ENCODE peak calls at places on chromosomes 6 and 20, in four cellular contexts. T is cardiac muscle cell, Q is mucosa of descending colon, R is tibial artery. D is an unnamed sample.
A peak's percentile ranks its signal among the peaks of the same experiment; 100 is the strongest.

GRCh38 chr20:4445331-4445730 is 276.4 kb upstream of the PRND start:
- DNase-seq in R (no peak), Q (no peak), T (no peak), D (no peak)

GRCh38 chr6:13579911-13580310 is 5.5 kb downstream of the SIRT5 start:
- DNase-seq in Q (no peak), T (no peak), R (no peak), D (no peak)

GRCh38 chr6:95143408-95144180 is 433.7 kb upstream of the MANEA start:
- DNase-seq in T (no peak), Q (no peak), R (no peak), D (no peak)

GRCh38 chr20:53381568-53382262 is 211.9 kb downstream of the ZNF217 start:
- DNase-seq in T (no peak), R (no peak), Q (no peak), D (no peak)

GRCh38 chr6:111943723-111944122 is 70.5 kb upstream of the FYN start:
- DNase-seq in Q (no peak), R (no peak), T (no peak), D (no peak)

GRCh38 chr6:158514176-158514575 is 45.7 kb upstream of the TMEM181 start:
- DNase-seq in T (no peak), R (no peak), Q (no peak), D (no peak)

GRCh38 chr20:5844063-5844681 is 94.0 kb downstream of the SHLD1 start:
- DNase-seq in R (no peak), T (no peak), Q (no peak), D (no peak)

GRCh38 chr6:107656381-107656780 is 166.5 kb downstream of the SOBP start:
- DNase-seq in T (no peak), R (no peak), Q (no peak), D (no peak)

GRCh38 chr6:53718597-53719460 is 53.3 kb upstream of the KLHL31 start:
- DNase-seq in Q (no peak), T (peak; percentile 76), R (no peak), D (peak; percentile 40)

GRCh38 chr6:154792761-154793160 is 59.5 kb downstream of the SCAF8 start:
- DNase-seq in Q (no peak), T (no peak), R (no peak), D (no peak)

GRCh38 chr6:13267142-13267621 is 61.2 kb downstream of the TBC1D7 start:
- DNase-seq in T (peak; percentile 27), R (no peak), Q (no peak), D (no peak)

GRCh38 chr6:147395158-147395557 is 113.3 kb upstream of the SAMD5 start:
- DNase-seq in R (no peak), T (peak; percentile 26), Q (no peak), D (no peak)

GRCh38 chr6:82239597-82239996 is 7.9 kb downstream of the IBTK start:
- DNase-seq in T (no peak), Q (no peak), R (no peak), D (no peak)

GRCh38 chr6:56223995-56224394 is 23.4 kb downstream of the COL21A1 start:
- DNase-seq in T (no peak), R (no peak), Q (no peak), D (no peak)

GRCh38 chr6:131586544-131586943 is 13.5 kb downstream of the ARG1 start:
- DNase-seq in T (no peak), Q (no peak), R (no peak), D (no peak)
- H3K36me3 ChIP-seq in T (peaks cover 53% of the 10 kb centered on the region), Q (peaks cover 7% of the 10 kb centered on the region), R (peaks cover 78% of the 10 kb centered on the region), D (peaks cover 60% of the 10 kb centered on the region)

GRCh38 chr6:105648276-105648675 is 245.4 kb upstream of the PREP start:
- DNase-seq in R (no peak), Q (no peak), T (no peak), D (no peak)

GRCh38 chr6:105645166-105645565 is 242.3 kb upstream of the PREP start:
- DNase-seq in R (no peak), T (no peak), Q (no peak), D (no peak)

GRCh38 chr6:105645958-105646357 is 243.1 kb upstream of the PREP start:
- DNase-seq in Q (no peak), R (no peak), T (no peak), D (no peak)

GRCh38 chr6:105644073-105644489 is 241.2 kb upstream of the PREP start:
- DNase-seq in R (no peak), Q (no peak), T (no peak), D (no peak)

GRCh38 chr6:105646391-105646867 is 243.5 kb upstream of the PREP start:
- DNase-seq in T (no peak), R (no peak), Q (no peak), D (no peak)
- H3K4me3 ChIP-seq in T (no peak overlapping the region), R (no peak overlapping the region), Q (no peak overlapping the region), D (no peak overlapping the region)

GRCh38 chr6:357791-358341 is 33.7 kb upstream of the IRF4 start:
- DNase-seq in Q (no peak), R (peak; percentile 64), T (no peak), D (no peak)
- H3K9me3 ChIP-seq in Q (peaks cover 34% of the 10 kb centered on the region), R (no peaks in the 10 kb centered on the region), T (peaks cover 5% of the 10 kb centered on the region), D (no peaks in the 10 kb centered on the region)

GRCh38 chr20:36468149-36469000 is 72.9 kb upstream of the MYL9 start:
- DNase-seq in Q (no peak), T (no peak), R (peak; percentile 90), D (peak; percentile 46)

GRCh38 chr20:36472656-36473071 is 68.7 kb upstream of the MYL9 start:
- DNase-seq in Q (peak; percentile 87), T (no peak), R (no peak), D (peak; percentile 66)

GRCh38 chr20:36471885-36472642 is 69.3 kb upstream of the MYL9 start:
- DNase-seq in T (no peak), R (no peak), Q (no peak), D (no peak)

GRCh38 chr20:36469973-36470372 is 71.3 kb upstream of the MYL9 start:
- DNase-seq in Q (no peak), R (no peak), T (no peak), D (no peak)

DNA sequence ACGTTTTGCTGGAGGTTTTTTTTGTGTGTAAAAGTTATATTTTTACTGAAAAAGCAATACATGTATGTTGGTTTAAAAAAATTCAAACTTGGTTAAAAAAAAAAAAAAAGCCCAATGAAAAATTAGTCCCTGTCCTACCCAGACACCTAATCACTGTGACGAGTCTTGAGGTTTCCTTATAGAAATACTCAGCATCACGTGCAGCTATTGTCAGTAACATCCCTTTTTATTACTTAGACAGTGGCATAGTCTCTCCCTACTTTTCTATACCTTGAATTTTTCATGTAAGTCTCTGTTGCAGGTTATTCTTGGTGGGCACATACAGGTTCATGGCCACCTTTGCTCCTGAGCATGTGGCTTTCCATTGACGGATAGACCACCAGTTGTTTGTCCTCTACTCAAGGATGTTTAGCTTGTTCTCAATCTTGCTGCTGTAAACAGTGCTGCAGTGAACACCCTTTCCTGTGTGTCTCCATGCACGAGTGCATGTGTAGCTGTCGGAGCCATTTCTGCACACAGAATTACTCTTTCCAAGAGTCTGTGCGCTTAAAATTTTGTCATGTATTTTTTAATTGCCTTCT is 70.7 kb upstream of the MYL9 start:
- DNase-seq in Q (no peak), R (no peak), T (no peak), D (no peak)
- H3K36me3 ChIP-seq in Q (no peaks in the 10 kb centered on the region), R (no peaks in the 10 kb centered on the region), T (peaks cover 2% of the 10 kb centered on the region), D (no peaks in the 10 kb centered on the region)

GRCh38 chr6:41505084-41506049 is 40.8 kb upstream of the FOXP4 start:
- DNase-seq in R (peak; percentile 95), Q (peak; percentile 84), T (peak; percentile 92), D (peak; percentile 33)
- H3K4me3 ChIP-seq in R (peak overlapping the region; percentile 50), Q (no peak overlapping the region), T (peak overlapping the region; percentile 6), D (peak overlapping the region; percentile 40)

DNA sequence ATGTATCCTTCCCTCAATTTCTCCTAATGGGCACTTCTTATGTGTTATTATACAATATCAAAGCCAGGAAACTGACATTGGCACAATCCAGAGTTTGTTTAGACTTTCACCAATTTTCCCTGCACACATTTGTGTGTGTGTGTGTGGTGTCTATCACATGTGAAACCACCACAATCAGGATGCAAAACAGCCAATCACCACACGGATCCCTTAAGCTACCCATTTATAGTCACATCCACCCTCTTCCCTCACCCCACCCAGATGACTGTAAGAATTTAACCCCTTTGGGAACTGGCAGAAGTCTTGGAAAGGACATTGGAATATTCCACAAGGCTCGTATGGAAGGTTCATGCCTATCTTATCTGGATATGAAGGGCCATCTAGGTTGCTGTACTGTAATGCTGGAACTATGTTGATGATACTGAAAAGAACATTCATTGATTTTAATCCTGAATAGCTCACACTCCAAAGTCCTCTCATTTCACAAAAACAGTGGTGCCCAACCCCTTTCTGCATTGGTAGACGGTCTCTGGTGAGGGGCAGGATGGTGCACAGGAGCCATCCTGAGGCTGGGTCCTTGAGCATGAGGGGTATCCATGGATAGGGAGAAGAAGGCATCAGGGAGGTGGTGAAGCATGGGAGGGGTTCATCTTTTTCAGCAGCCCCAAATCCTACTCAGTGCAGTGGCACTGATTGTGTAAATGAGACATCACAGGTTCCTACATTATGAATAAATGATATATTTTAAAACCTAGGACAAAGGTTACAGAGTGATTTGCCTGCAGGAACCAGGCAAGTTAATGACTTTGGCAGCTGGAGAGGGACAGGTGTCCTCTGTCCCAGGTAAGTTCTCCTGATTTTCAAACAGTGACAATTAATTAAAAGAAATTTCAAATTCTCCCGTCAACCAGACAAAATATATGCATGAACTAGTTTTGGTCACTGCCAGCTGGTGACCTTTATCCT is 12.1 kb upstream of the CTCFL start:
- DNase-seq in Q (no peak), T (no peak), R (peak; percentile 2), D (no peak)
- H3K9me3 ChIP-seq in Q (no peaks in the 10 kb centered on the region), T (no peaks in the 10 kb centered on the region), R (no peaks in the 10 kb centered on the region), D (no peaks in the 10 kb centered on the region)

GRCh38 chr20:17626217-17627007 is 55.6 kb downstream of the RRBP1 start:
- DNase-seq in R (peak; percentile 63), T (no peak), Q (peak; percentile 61), D (peak; percentile 73)
- H3K36me3 ChIP-seq in R (peaks cover 100% of the 10 kb centered on the region), T (peaks cover 18% of the 10 kb centered on the region), Q (peaks cover 10% of the 10 kb centered on the region), D (peaks cover 55% of the 10 kb centered on the region)

GRCh38 chr20:51581571-51581970 is 39.1 kb upstream of the NFATC2 start:
- DNase-seq in T (no peak), R (no peak), Q (no peak), D (no peak)

GRCh38 chr20:51579137-51579536 is 36.6 kb upstream of the NFATC2 start:
- DNase-seq in T (peak; percentile 46), Q (no peak), R (no peak), D (no peak)

GRCh38 chr20:51577432-51578144 is 35.1 kb upstream of the NFATC2 start:
- DNase-seq in Q (no peak), T (no peak), R (no peak), D (no peak)

GRCh38 chr20:51575486-51575885 is 33.0 kb upstream of the NFATC2 start:
- DNase-seq in T (no peak), R (no peak), Q (no peak), D (no peak)

GRCh38 chr20:51578145-51578459 is 35.6 kb upstream of the NFATC2 start:
- DNase-seq in R (no peak), T (no peak), Q (no peak), D (no peak)
- H3K4me3 ChIP-seq in R (no peak overlapping the region), T (no peak overlapping the region), Q (no peak overlapping the region), D (no peak overlapping the region)

GRCh38 chr20:56205350-56205749 is 43.2 kb upstream of the MC3R start:
- DNase-seq in T (no peak), R (no peak), Q (no peak), D (no peak)
- H3K9me3 ChIP-seq in T (peaks cover 3% of the 10 kb centered on the region), R (no peaks in the 10 kb centered on the region), Q (peaks cover 6% of the 10 kb centered on the region), D (no peaks in the 10 kb centered on the region)

D was measured in gastrocnemius medialis.